ENCODE peak calls at places on chromosomes 4 and X, in ten cellular contexts. One of them, this sample, is unnamed.
A peak's percentile ranks its signal among the peaks of the same experiment; 100 is the strongest.

GRCh38 chrX:1387141-1387776 is 4.7 kb downstream of the SLC25A6 start:
- DNase-seq in effector memory CD4-positive, alpha-beta T cell: no peak
- DNase-seq in colonic mucosa: no peak
- DNase-seq in A549: no peak
- DNase-seq in MM.1S: no peak
- DNase-seq in cardiac muscle cell: no peak
- DNase-seq in tibial artery: peak; percentile 64
- DNase-seq in SK-N-SH: peak; percentile 19
- DNase-seq in mesenchymal stem cell: no peak
- DNase-seq in ovary: no peak
- DNase-seq in this sample: no peak

GRCh38 chr4:171042989-171043524 is 770.1 kb upstream of the GALNTL6 start:
- DNase-seq in effector memory CD4-positive, alpha-beta T cell: no peak
- DNase-seq in colonic mucosa: no peak
- DNase-seq in A549: no peak
- DNase-seq in MM.1S: no peak
- DNase-seq in cardiac muscle cell: no peak
- DNase-seq in tibial artery: peak; percentile 60
- DNase-seq in SK-N-SH: no peak
- DNase-seq in mesenchymal stem cell: no peak
- DNase-seq in ovary: no peak
- DNase-seq in this sample: no peak

GRCh38 chrX:43949669-43950068 is 23.5 kb downstream of the NDP start:
- DNase-seq in effector memory CD4-positive, alpha-beta T cell: peak; percentile 2
- DNase-seq in colonic mucosa: no peak
- DNase-seq in A549: peak; percentile 48
- DNase-seq in MM.1S: no peak
- DNase-seq in cardiac muscle cell: peak; percentile 67
- DNase-seq in tibial artery: no peak
- DNase-seq in SK-N-SH: no peak
- DNase-seq in mesenchymal stem cell: no peak
- DNase-seq in ovary: no peak
- DNase-seq in this sample: peak; percentile 46

GRCh38 chrX:38891641-38892413 is 90.6 kb downstream of the MID1IP1 start:
- DNase-seq in effector memory CD4-positive, alpha-beta T cell: no peak
- DNase-seq in colonic mucosa: no peak
- DNase-seq in A549: no peak
- DNase-seq in MM.1S: no peak
- DNase-seq in cardiac muscle cell: no peak
- DNase-seq in tibial artery: no peak
- DNase-seq in SK-N-SH: no peak
- DNase-seq in mesenchymal stem cell: peak; percentile 10
- DNase-seq in ovary: no peak
- DNase-seq in this sample: no peak

GRCh38 chrX:48477960-48478755 is 2.2 kb downstream of the FTSJ1 start:
- DNase-seq in effector memory CD4-positive, alpha-beta T cell: no peak
- DNase-seq in colonic mucosa: no peak
- DNase-seq in A549: no peak
- DNase-seq in MM.1S: no peak
- DNase-seq in cardiac muscle cell: no peak
- DNase-seq in tibial artery: no peak
- DNase-seq in SK-N-SH: no peak
- DNase-seq in mesenchymal stem cell: no peak
- DNase-seq in ovary: no peak
- DNase-seq in this sample: no peak

GRCh38 chr4:172758586-172759340 is 409.8 kb upstream of the GALNT7 start:
- DNase-seq in effector memory CD4-positive, alpha-beta T cell: no peak
- DNase-seq in colonic mucosa: no peak
- DNase-seq in A549: peak; percentile 47
- DNase-seq in MM.1S: no peak
- DNase-seq in cardiac muscle cell: no peak
- DNase-seq in tibial artery: no peak
- DNase-seq in SK-N-SH: no peak
- DNase-seq in mesenchymal stem cell: peak; percentile 74
- DNase-seq in ovary: no peak
- DNase-seq in this sample: peak; percentile 83

GRCh38 chr4:26131053-26131452 is 189.8 kb upstream of the RBPJ start:
- DNase-seq in effector memory CD4-positive, alpha-beta T cell: peak; percentile 29
- DNase-seq in colonic mucosa: no peak
- DNase-seq in A549: no peak
- DNase-seq in MM.1S: no peak
- DNase-seq in cardiac muscle cell: no peak
- DNase-seq in tibial artery: no peak
- DNase-seq in SK-N-SH: no peak
- DNase-seq in mesenchymal stem cell: no peak
- DNase-seq in ovary: no peak
- DNase-seq in this sample: no peak

GRCh38 chr4:37662306-37662705 is 23.9 kb downstream of the RELL1 start:
- DNase-seq in effector memory CD4-positive, alpha-beta T cell: no peak
- DNase-seq in colonic mucosa: no peak
- DNase-seq in A549: no peak
- DNase-seq in MM.1S: no peak
- DNase-seq in cardiac muscle cell: no peak
- DNase-seq in tibial artery: no peak
- DNase-seq in SK-N-SH: no peak
- DNase-seq in mesenchymal stem cell: no peak
- DNase-seq in ovary: no peak
- DNase-seq in this sample: no peak

GRCh38 chr4:154329939-154330338 is 161.7 kb downstream of the DCHS2 start:
- DNase-seq in effector memory CD4-positive, alpha-beta T cell: no peak
- DNase-seq in colonic mucosa: no peak
- DNase-seq in A549: no peak
- DNase-seq in MM.1S: no peak
- DNase-seq in cardiac muscle cell: no peak
- DNase-seq in tibial artery: no peak
- DNase-seq in SK-N-SH: no peak
- DNase-seq in mesenchymal stem cell: peak; percentile 71
- DNase-seq in ovary: no peak
- DNase-seq in this sample: no peak

GRCh38 chr4:25883565-25883964 is 20.8 kb upstream of the SEL1L3 start:
- DNase-seq in effector memory CD4-positive, alpha-beta T cell: no peak
- DNase-seq in colonic mucosa: no peak
- DNase-seq in A549: no peak
- DNase-seq in MM.1S: no peak
- DNase-seq in cardiac muscle cell: no peak
- DNase-seq in tibial artery: no peak
- DNase-seq in SK-N-SH: no peak
- DNase-seq in mesenchymal stem cell: no peak
- DNase-seq in ovary: no peak
- DNase-seq in this sample: no peak

GRCh38 chr4:47703008-47703407 is 134.9 kb downstream of the CORIN start:
- DNase-seq in effector memory CD4-positive, alpha-beta T cell: no peak
- DNase-seq in colonic mucosa: no peak
- DNase-seq in A549: no peak
- DNase-seq in MM.1S: no peak
- DNase-seq in cardiac muscle cell: no peak
- DNase-seq in tibial artery: no peak
- DNase-seq in SK-N-SH: no peak
- DNase-seq in mesenchymal stem cell: no peak
- DNase-seq in ovary: no peak
- DNase-seq in this sample: no peak

GRCh38 chr4:77002321-77002720 is 52.8 kb downstream of the SEPTIN11 start:
- DNase-seq in effector memory CD4-positive, alpha-beta T cell: no peak
- DNase-seq in colonic mucosa: no peak
- DNase-seq in A549: no peak
- DNase-seq in MM.1S: no peak
- DNase-seq in cardiac muscle cell: peak; percentile 67
- DNase-seq in tibial artery: no peak
- DNase-seq in SK-N-SH: no peak
- DNase-seq in mesenchymal stem cell: peak; percentile 59
- DNase-seq in ovary: no peak
- DNase-seq in this sample: no peak

GRCh38 chrX:17375631-17376380 is 806 bp downstream of the NHS start:
- DNase-seq in effector memory CD4-positive, alpha-beta T cell: no peak
- DNase-seq in colonic mucosa: no peak
- DNase-seq in A549: peak; percentile 48
- DNase-seq in MM.1S: no peak
- DNase-seq in cardiac muscle cell: peak; percentile 69
- DNase-seq in tibial artery: peak; percentile 64
- DNase-seq in SK-N-SH: peak; percentile 64
- DNase-seq in mesenchymal stem cell: peak; percentile 0
- DNase-seq in ovary: peak; percentile 22
- DNase-seq in this sample: peak; percentile 43

GRCh38 chrX:110755611-110756010 is 40.0 kb downstream of the CHRDL1 start:
- DNase-seq in effector memory CD4-positive, alpha-beta T cell: no peak
- DNase-seq in colonic mucosa: no peak
- DNase-seq in A549: no peak
- DNase-seq in MM.1S: no peak
- DNase-seq in cardiac muscle cell: no peak
- DNase-seq in tibial artery: no peak
- DNase-seq in SK-N-SH: no peak
- DNase-seq in mesenchymal stem cell: no peak
- DNase-seq in ovary: no peak
- DNase-seq in this sample: no peak

DNA sequence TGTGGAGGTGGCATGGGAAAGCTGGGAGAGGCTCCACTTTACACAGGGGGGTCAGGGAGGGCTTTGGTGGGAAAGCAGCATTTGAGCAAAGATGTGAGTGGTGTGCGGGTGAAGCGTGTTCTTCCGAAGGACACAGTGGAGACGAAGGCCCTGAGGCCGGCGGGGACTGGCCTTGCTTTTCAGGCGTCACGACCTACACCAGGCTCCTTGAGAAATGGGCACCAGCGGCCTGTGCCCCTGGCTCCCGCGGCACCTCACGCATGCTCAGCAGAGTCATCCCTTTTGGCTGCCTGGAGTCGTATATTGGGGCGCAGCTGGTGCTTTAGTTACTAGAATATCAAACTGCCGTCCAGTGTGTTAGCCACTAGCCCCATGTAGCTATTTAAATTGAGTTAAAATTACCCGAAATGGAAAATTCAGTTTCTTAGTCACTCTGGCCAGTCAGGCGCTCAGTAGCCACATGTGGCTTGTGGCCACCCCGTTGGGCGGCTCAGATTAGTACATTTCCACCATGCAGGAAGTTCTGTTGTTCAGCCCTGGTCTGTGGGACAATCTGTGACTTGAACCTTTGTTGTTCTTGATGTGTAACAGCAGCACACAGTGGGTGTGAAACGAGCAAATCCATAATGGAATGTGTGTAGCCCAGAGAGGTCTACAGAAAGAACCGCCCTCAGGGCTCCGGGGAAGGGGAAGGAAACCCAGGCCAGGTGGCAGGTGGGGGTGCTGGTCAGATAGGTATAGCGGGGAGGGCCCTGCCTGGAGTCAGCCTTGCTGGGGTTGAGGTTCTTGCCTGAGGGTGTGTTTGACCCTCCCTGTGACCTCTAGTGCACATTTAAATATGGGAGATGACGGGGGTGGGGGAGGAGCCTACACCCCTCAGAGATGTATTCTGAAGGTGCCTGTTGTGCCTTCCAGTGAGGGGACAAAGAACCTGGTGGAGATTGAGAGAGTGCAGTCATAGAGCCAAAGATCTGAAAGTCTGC is 30.4 kb downstream of the TBC1D14 start:
- DNase-seq in effector memory CD4-positive, alpha-beta T cell: no peak
- DNase-seq in colonic mucosa: no peak
- DNase-seq in A549: no peak
- DNase-seq in MM.1S: no peak
- DNase-seq in cardiac muscle cell: no peak
- DNase-seq in tibial artery: no peak
- DNase-seq in SK-N-SH: no peak
- DNase-seq in mesenchymal stem cell: no peak
- DNase-seq in ovary: no peak
- DNase-seq in this sample: no peak
- H3K4me1 ChIP-seq in effector memory CD4-positive, alpha-beta T cell: peaks cover 48% of the 10 kb centered on the region
- H3K4me1 ChIP-seq in colonic mucosa: peaks cover 12% of the 10 kb centered on the region
- H3K4me1 ChIP-seq in A549: peaks cover 48% of the 10 kb centered on the region
- H3K4me1 ChIP-seq in MM.1S: peaks cover 32% of the 10 kb centered on the region
- H3K4me1 ChIP-seq in cardiac muscle cell: peaks cover 16% of the 10 kb centered on the region
- H3K4me1 ChIP-seq in tibial artery: peaks cover 31% of the 10 kb centered on the region
- H3K4me1 ChIP-seq in SK-N-SH: peaks cover 20% of the 10 kb centered on the region
- H3K4me1 ChIP-seq in mesenchymal stem cell: peaks cover 59% of the 10 kb centered on the region
- H3K4me1 ChIP-seq in ovary: peaks cover 12% of the 10 kb centered on the region
- H3K4me1 ChIP-seq in this sample: peaks cover 15% of the 10 kb centered on the region

GRCh38 chr4:2040391-2041233 is 18.5 kb upstream of the NAT8L start:
- DNase-seq in effector memory CD4-positive, alpha-beta T cell: no peak
- DNase-seq in colonic mucosa: no peak
- DNase-seq in A549: no peak
- DNase-seq in MM.1S: no peak
- DNase-seq in cardiac muscle cell: peak; percentile 22
- DNase-seq in tibial artery: no peak
- DNase-seq in SK-N-SH: peak; percentile 75
- DNase-seq in mesenchymal stem cell: no peak
- DNase-seq in ovary: no peak
- DNase-seq in this sample: no peak
- H3K4me1 ChIP-seq in effector memory CD4-positive, alpha-beta T cell: peaks cover 17% of the 10 kb centered on the region
- H3K4me1 ChIP-seq in colonic mucosa: peaks cover 9% of the 10 kb centered on the region
- H3K4me1 ChIP-seq in A549: no peaks in the 10 kb centered on the region
- H3K4me1 ChIP-seq in MM.1S: peaks cover 3% of the 10 kb centered on the region
- H3K4me1 ChIP-seq in cardiac muscle cell: no peaks in the 10 kb centered on the region
- H3K4me1 ChIP-seq in tibial artery: peaks cover 26% of the 10 kb centered on the region
- H3K4me1 ChIP-seq in SK-N-SH: peaks cover 7% of the 10 kb centered on the region
- H3K4me1 ChIP-seq in mesenchymal stem cell: peaks cover 34% of the 10 kb centered on the region
- H3K4me1 ChIP-seq in ovary: peaks cover 6% of the 10 kb centered on the region
- H3K4me1 ChIP-seq in this sample: peaks cover 3% of the 10 kb centered on the region

DNA sequence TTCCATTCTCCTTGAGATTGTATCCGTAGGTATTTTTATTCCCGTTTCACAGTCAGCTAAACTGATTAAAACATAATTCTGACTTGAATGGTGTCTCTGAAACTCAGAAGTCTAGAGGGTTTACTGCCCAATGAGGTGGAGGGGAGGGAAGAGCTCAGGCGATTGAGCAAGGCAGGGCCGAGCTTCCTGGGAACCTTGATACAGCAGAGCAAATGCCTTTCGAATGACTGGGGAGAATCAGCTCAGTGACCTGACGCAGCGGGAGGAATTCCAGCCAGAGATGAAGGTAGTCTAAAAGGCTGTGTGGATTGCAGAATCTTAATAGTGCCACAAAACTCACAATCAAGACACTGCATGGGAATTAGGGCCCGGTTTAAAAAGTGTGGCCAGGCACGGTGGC is 233.6 kb downstream of the EVC2 start:
- DNase-seq in effector memory CD4-positive, alpha-beta T cell: no peak
- DNase-seq in colonic mucosa: no peak
- DNase-seq in A549: peak; percentile 14
- DNase-seq in MM.1S: no peak
- DNase-seq in cardiac muscle cell: no peak
- DNase-seq in tibial artery: peak; percentile 35
- DNase-seq in SK-N-SH: no peak
- DNase-seq in mesenchymal stem cell: peak; percentile 36
- DNase-seq in ovary: no peak
- DNase-seq in this sample: peak; percentile 10
- H3K4me1 ChIP-seq in effector memory CD4-positive, alpha-beta T cell: no peaks in the 10 kb centered on the region
- H3K4me1 ChIP-seq in colonic mucosa: no peaks in the 10 kb centered on the region
- H3K4me1 ChIP-seq in A549: no peaks in the 10 kb centered on the region
- H3K4me1 ChIP-seq in MM.1S: no peaks in the 10 kb centered on the region
- H3K4me1 ChIP-seq in cardiac muscle cell: no peaks in the 10 kb centered on the region
- H3K4me1 ChIP-seq in tibial artery: no peaks in the 10 kb centered on the region
- H3K4me1 ChIP-seq in SK-N-SH: peaks cover 7% of the 10 kb centered on the region
- H3K4me1 ChIP-seq in mesenchymal stem cell: peaks cover 1% of the 10 kb centered on the region
- H3K4me1 ChIP-seq in ovary: no peaks in the 10 kb centered on the region
- H3K4me1 ChIP-seq in this sample: no peaks in the 10 kb centered on the region

DNA sequence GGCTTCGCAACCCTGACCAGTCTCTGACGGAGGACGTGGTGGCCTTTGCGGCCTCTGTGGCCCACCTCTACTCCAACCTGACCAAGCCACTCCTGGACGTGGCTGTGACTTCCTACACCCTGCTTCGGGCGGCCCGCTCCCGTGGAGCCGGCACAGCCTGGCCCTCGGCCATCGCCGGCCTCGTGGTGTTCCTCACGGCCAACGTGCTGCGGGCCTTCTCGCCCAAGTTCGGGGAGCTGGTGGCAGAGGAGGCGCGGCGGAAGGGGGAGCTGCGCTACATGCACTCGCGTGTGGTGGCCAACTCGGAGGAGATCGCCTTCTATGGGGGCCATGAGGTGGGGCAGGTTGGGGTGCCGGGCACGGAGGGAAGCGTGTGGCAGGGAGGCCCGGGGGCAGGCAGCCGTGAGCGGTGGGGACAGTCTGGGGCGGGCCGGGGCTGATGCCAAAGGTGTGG is 1.2 kb downstream of the ABCD1 start:
- DNase-seq in effector memory CD4-positive, alpha-beta T cell: no peak
- DNase-seq in colonic mucosa: no peak
- DNase-seq in A549: no peak
- DNase-seq in MM.1S: no peak
- DNase-seq in cardiac muscle cell: no peak
- DNase-seq in tibial artery: no peak
- DNase-seq in SK-N-SH: peak; percentile 41
- DNase-seq in mesenchymal stem cell: no peak
- DNase-seq in ovary: no peak
- DNase-seq in this sample: peak; percentile 12
- H3K4me1 ChIP-seq in effector memory CD4-positive, alpha-beta T cell: peaks cover 26% of the 10 kb centered on the region
- H3K4me1 ChIP-seq in colonic mucosa: peaks cover 22% of the 10 kb centered on the region
- H3K4me1 ChIP-seq in A549: peaks cover 25% of the 10 kb centered on the region
- H3K4me1 ChIP-seq in MM.1S: peaks cover 20% of the 10 kb centered on the region
- H3K4me1 ChIP-seq in cardiac muscle cell: peaks cover 16% of the 10 kb centered on the region
- H3K4me1 ChIP-seq in tibial artery: peaks cover 52% of the 10 kb centered on the region
- H3K4me1 ChIP-seq in SK-N-SH: peaks cover 38% of the 10 kb centered on the region
- H3K4me1 ChIP-seq in mesenchymal stem cell: peaks cover 36% of the 10 kb centered on the region
- H3K4me1 ChIP-seq in ovary: no peaks in the 10 kb centered on the region
- H3K4me1 ChIP-seq in this sample: peaks cover 35% of the 10 kb centered on the region

This sample was measured in PC-3.